ENCODE peak calls at places on chromosomes 12 and 14, in seven cellular contexts. One of them, this sample, is unnamed.
A peak's percentile ranks its signal among the peaks of the same experiment; 100 is the strongest.

GRCh38 chr12:24668563-24668962 is 280.3 kb downstream of the BCAT1 start:
- DNase-seq in GM13976: no peak
- DNase-seq in T-helper 1 cell: no peak
- DNase-seq in lower leg skin: no peak
- DNase-seq in germinal center: no peak
- DNase-seq in EH: no peak
- DNase-seq in uterus: no peak
- DNase-seq in this sample: no peak

GRCh38 chr12:28237423-28237822 is 47.2 kb downstream of the CCDC91 start:
- DNase-seq in germinal center: no peak
- DNase-seq in uterus: no peak
- DNase-seq in GM13976: no peak
- DNase-seq in lower leg skin: no peak
- DNase-seq in EH: peak; percentile 25
- DNase-seq in T-helper 1 cell: no peak
- DNase-seq in this sample: no peak

GRCh38 chr12:12592930-12593329 is 18.7 kb upstream of the CREBL2 start:
- DNase-seq in T-helper 1 cell: no peak
- DNase-seq in germinal center: no peak
- DNase-seq in GM13976: no peak
- DNase-seq in lower leg skin: no peak
- DNase-seq in uterus: no peak
- DNase-seq in EH: peak; percentile 73
- DNase-seq in this sample: no peak

GRCh38 chr12:88579941-88580871 is at the start of gene KITLG:
- DNase-seq in uterus: peak; percentile 82
- DNase-seq in T-helper 1 cell: no peak
- DNase-seq in lower leg skin: peak; percentile 96
- DNase-seq in germinal center: peak; percentile 11
- DNase-seq in EH: peak; percentile 91
- DNase-seq in GM13976: peak; percentile 74
- DNase-seq in this sample: peak; percentile 60

GRCh38 chr12:49970658-49971057 is 2.1 kb upstream of the AQP6 start:
- DNase-seq in lower leg skin: no peak
- DNase-seq in uterus: no peak
- DNase-seq in T-helper 1 cell: no peak
- DNase-seq in germinal center: no peak
- DNase-seq in GM13976: no peak
- DNase-seq in EH: no peak
- DNase-seq in this sample: no peak

GRCh38 chr14:105495990-105496830 is 5.2 kb downstream of the TEDC1 start:
- DNase-seq in GM13976: no peak
- DNase-seq in T-helper 1 cell: no peak
- DNase-seq in EH: no peak
- DNase-seq in germinal center: no peak
- DNase-seq in uterus: no peak
- DNase-seq in lower leg skin: peak; percentile 84
- DNase-seq in this sample: no peak

GRCh38 chr14:56555921-56556570 is 23.6 kb upstream of the TMEM260 start:
- DNase-seq in uterus: no peak
- DNase-seq in germinal center: no peak
- DNase-seq in GM13976: peak; percentile 18
- DNase-seq in lower leg skin: no peak
- DNase-seq in EH: peak; percentile 13
- DNase-seq in T-helper 1 cell: no peak
- DNase-seq in this sample: peak; percentile 19

GRCh38 chr12:124694250-124694649 is 126.8 kb upstream of the NCOR2 start:
- DNase-seq in GM13976: peak; percentile 58
- DNase-seq in uterus: no peak
- DNase-seq in lower leg skin: no peak
- DNase-seq in EH: no peak
- DNase-seq in T-helper 1 cell: no peak
- DNase-seq in germinal center: no peak
- DNase-seq in this sample: peak; percentile 51

GRCh38 chr14:49893309-49894213 is 679 bp downstream of the ARF6 start:
- DNase-seq in lower leg skin: peak; percentile 94
- DNase-seq in germinal center: peak; percentile 73
- DNase-seq in T-helper 1 cell: peak; percentile 53
- DNase-seq in GM13976: peak; percentile 76
- DNase-seq in EH: peak; percentile 55
- DNase-seq in uterus: peak; percentile 45
- DNase-seq in this sample: peak; percentile 87

GRCh38 chr12:53651718-53652117 is 24.2 kb downstream of the ATP5MC2 start:
- DNase-seq in uterus: no peak
- DNase-seq in GM13976: no peak
- DNase-seq in T-helper 1 cell: no peak
- DNase-seq in germinal center: no peak
- DNase-seq in lower leg skin: peak; percentile 20
- DNase-seq in EH: peak; percentile 41
- DNase-seq in this sample: no peak

GRCh38 chr12:122880668-122881067 is 15.3 kb downstream of the VPS37B start:
- DNase-seq in germinal center: no peak
- DNase-seq in lower leg skin: peak; percentile 75
- DNase-seq in EH: peak; percentile 58
- DNase-seq in T-helper 1 cell: no peak
- DNase-seq in GM13976: no peak
- DNase-seq in uterus: peak; percentile 29
- DNase-seq in this sample: peak; percentile 44

GRCh38 chr14:96249016-96249415 is 7.0 kb upstream of the BDKRB1 start:
- DNase-seq in lower leg skin: no peak
- DNase-seq in germinal center: no peak
- DNase-seq in uterus: peak; percentile 62
- DNase-seq in EH: peak; percentile 95
- DNase-seq in GM13976: no peak
- DNase-seq in T-helper 1 cell: no peak
- DNase-seq in this sample: no peak

GRCh38 chr12:84697141-84697540 is 215.5 kb downstream of the SLC6A15 start:
- DNase-seq in T-helper 1 cell: no peak
- DNase-seq in EH: peak; percentile 65
- DNase-seq in GM13976: no peak
- DNase-seq in uterus: no peak
- DNase-seq in lower leg skin: no peak
- DNase-seq in germinal center: no peak
- DNase-seq in this sample: no peak

GRCh38 chr14:44154889-44155288 is 352.2 kb downstream of the FSCB start:
- DNase-seq in GM13976: no peak
- DNase-seq in germinal center: no peak
- DNase-seq in lower leg skin: no peak
- DNase-seq in EH: no peak
- DNase-seq in T-helper 1 cell: no peak
- DNase-seq in uterus: no peak
- DNase-seq in this sample: no peak

GRCh38 chr12:69247253-69248018 is 8.1 kb downstream of the CPSF6 start:
- DNase-seq in lower leg skin: no peak
- DNase-seq in T-helper 1 cell: no peak
- DNase-seq in uterus: no peak
- DNase-seq in EH: no peak
- DNase-seq in germinal center: no peak
- DNase-seq in GM13976: no peak
- DNase-seq in this sample: no peak

GRCh38 chr12:96198970-96199369 is 4.8 kb downstream of the ELK3 start:
- DNase-seq in germinal center: no peak
- DNase-seq in uterus: no peak
- DNase-seq in GM13976: no peak
- DNase-seq in EH: peak; percentile 93
- DNase-seq in lower leg skin: no peak
- DNase-seq in T-helper 1 cell: no peak
- DNase-seq in this sample: peak; percentile 40

GRCh38 chr12:45853550-45853949 is 124.0 kb downstream of the ARID2 start:
- DNase-seq in germinal center: no peak
- DNase-seq in T-helper 1 cell: no peak
- DNase-seq in uterus: no peak
- DNase-seq in lower leg skin: no peak
- DNase-seq in EH: no peak
- DNase-seq in GM13976: no peak
- DNase-seq in this sample: no peak

GRCh38 chr12:112946236-112947000 is 8.1 kb downstream of the OAS3 start:
- DNase-seq in T-helper 1 cell: no peak
- DNase-seq in lower leg skin: no peak
- DNase-seq in EH: no peak
- DNase-seq in GM13976: no peak
- DNase-seq in germinal center: no peak
- DNase-seq in uterus: no peak
- DNase-seq in this sample: no peak

GRCh38 chr12:21828779-21829178 is 54.3 kb upstream of the KCNJ8 start:
- DNase-seq in germinal center: no peak
- DNase-seq in GM13976: no peak
- DNase-seq in T-helper 1 cell: no peak
- DNase-seq in lower leg skin: peak; percentile 85
- DNase-seq in uterus: peak; percentile 76
- DNase-seq in EH: peak; percentile 83
- DNase-seq in this sample: no peak

GRCh38 chr12:11553871-11554533 is 95.5 kb upstream of the ETV6 start:
- DNase-seq in lower leg skin: no peak
- DNase-seq in germinal center: peak; percentile 77
- DNase-seq in uterus: peak; percentile 37
- DNase-seq in T-helper 1 cell: no peak
- DNase-seq in EH: peak; percentile 69
- DNase-seq in GM13976: peak; percentile 71
- DNase-seq in this sample: peak; percentile 92

GRCh38 chr14:67566908-67567307 is 33.2 kb downstream of the PIGH start:
- DNase-seq in EH: peak; percentile 3
- DNase-seq in GM13976: no peak
- DNase-seq in T-helper 1 cell: no peak
- DNase-seq in lower leg skin: peak; percentile 83
- DNase-seq in germinal center: no peak
- DNase-seq in uterus: no peak
- DNase-seq in this sample: no peak

GRCh38 chr12:20527396-20528154 is 159.2 kb downstream of the PDE3A start:
- DNase-seq in uterus: no peak
- DNase-seq in T-helper 1 cell: no peak
- DNase-seq in GM13976: no peak
- DNase-seq in germinal center: no peak
- DNase-seq in lower leg skin: no peak
- DNase-seq in EH: peak; percentile 65
- DNase-seq in this sample: no peak

GRCh38 chr12:100504820-100505219 is 31.2 kb downstream of the NR1H4 start:
- DNase-seq in germinal center: no peak
- DNase-seq in EH: no peak
- DNase-seq in lower leg skin: no peak
- DNase-seq in T-helper 1 cell: no peak
- DNase-seq in GM13976: no peak
- DNase-seq in uterus: no peak
- DNase-seq in this sample: no peak

GRCh38 chr12:54983536-54984102 is 943 bp downstream of the TESPA1 start:
- DNase-seq in lower leg skin: no peak
- DNase-seq in T-helper 1 cell: no peak
- DNase-seq in germinal center: no peak
- DNase-seq in EH: no peak
- DNase-seq in uterus: no peak
- DNase-seq in GM13976: no peak
- DNase-seq in this sample: no peak

GRCh38 chr14:20986811-20987210 is 3.0 kb upstream of the METTL17 start:
- DNase-seq in T-helper 1 cell: no peak
- DNase-seq in lower leg skin: no peak
- DNase-seq in GM13976: no peak
- DNase-seq in germinal center: no peak
- DNase-seq in EH: peak; percentile 95
- DNase-seq in uterus: peak; percentile 52
- DNase-seq in this sample: no peak

GRCh38 chr12:101933866-101934514 is 56.6 kb downstream of the DRAM1 start:
- DNase-seq in germinal center: no peak
- DNase-seq in T-helper 1 cell: no peak
- DNase-seq in GM13976: no peak
- DNase-seq in EH: no peak
- DNase-seq in lower leg skin: no peak
- DNase-seq in uterus: no peak
- DNase-seq in this sample: no peak

GRCh38 chr12:127162902-127163301 is 1104.1 kb upstream of the TMEM132C start:
- DNase-seq in T-helper 1 cell: no peak
- DNase-seq in uterus: no peak
- DNase-seq in lower leg skin: no peak
- DNase-seq in germinal center: no peak
- DNase-seq in GM13976: no peak
- DNase-seq in EH: peak; percentile 81
- DNase-seq in this sample: peak; percentile 75

GRCh38 chr14:69901113-69901951 is 22.1 kb downstream of the SMOC1 start:
- DNase-seq in uterus: no peak
- DNase-seq in lower leg skin: no peak
- DNase-seq in EH: no peak
- DNase-seq in germinal center: no peak
- DNase-seq in GM13976: no peak
- DNase-seq in T-helper 1 cell: no peak
- DNase-seq in this sample: no peak

GRCh38 chr12:116397148-116397547 is 119.7 kb upstream of the MED13L start:
- DNase-seq in EH: peak; percentile 76
- DNase-seq in uterus: no peak
- DNase-seq in germinal center: no peak
- DNase-seq in lower leg skin: no peak
- DNase-seq in T-helper 1 cell: no peak
- DNase-seq in GM13976: no peak
- DNase-seq in this sample: no peak

GRCh38 chr14:89407856-89408255 is 9.2 kb downstream of the FOXN3 start:
- DNase-seq in GM13976: no peak
- DNase-seq in uterus: no peak
- DNase-seq in T-helper 1 cell: no peak
- DNase-seq in lower leg skin: no peak
- DNase-seq in EH: no peak
- DNase-seq in germinal center: no peak
- DNase-seq in this sample: peak; percentile 61

GRCh38 chr12:30896461-30896860 is 30.1 kb upstream of the TSPAN11 start:
- DNase-seq in T-helper 1 cell: no peak
- DNase-seq in germinal center: no peak
- DNase-seq in EH: peak; percentile 24
- DNase-seq in GM13976: no peak
- DNase-seq in lower leg skin: no peak
- DNase-seq in uterus: no peak
- DNase-seq in this sample: no peak

GRCh38 chr12:52634266-52635056 is 16.1 kb upstream of the KRT73 start:
- DNase-seq in uterus: no peak
- DNase-seq in EH: no peak
- DNase-seq in T-helper 1 cell: no peak
- DNase-seq in GM13976: no peak
- DNase-seq in germinal center: no peak
- DNase-seq in lower leg skin: peak; percentile 80
- DNase-seq in this sample: no peak

GRCh38 chr12:124742111-124742510 is 121.6 kb downstream of the SCARB1 start:
- DNase-seq in germinal center: no peak
- DNase-seq in lower leg skin: no peak
- DNase-seq in GM13976: no peak
- DNase-seq in EH: no peak
- DNase-seq in T-helper 1 cell: no peak
- DNase-seq in uterus: no peak
- DNase-seq in this sample: no peak

GRCh38 chr12:88958153-88958552 is 377.9 kb upstream of the KITLG start:
- DNase-seq in EH: no peak
- DNase-seq in GM13976: no peak
- DNase-seq in lower leg skin: no peak
- DNase-seq in T-helper 1 cell: no peak
- DNase-seq in germinal center: no peak
- DNase-seq in uterus: no peak
- DNase-seq in this sample: no peak

This sample was measured in GM12865.